ENCODE peak calls at places on chromosomes 12 and 14, in seven cellular contexts. One of them, this sample, is unnamed.
A peak's percentile ranks its signal among the peaks of the same experiment; 100 is the strongest.

GRCh38 chr12:128521981-128522380 is 255.0 kb downstream of the TMEM132C start:
- DNase-seq in lung: no peak
- DNase-seq in left ventricle myocardium inferior: no peak
- DNase-seq in stomach: no peak
- DNase-seq in CD8-positive, alpha-beta memory T cell: no peak
- DNase-seq in astrocyte of the spinal cord: no peak
- DNase-seq in AG09309: no peak
- DNase-seq in this sample: no peak

GRCh38 chr14:64708148-64709004 is 4.2 kb downstream of the PLEKHG3 start:
- DNase-seq in astrocyte of the spinal cord: no peak
- DNase-seq in left ventricle myocardium inferior: no peak
- DNase-seq in AG09309: no peak
- DNase-seq in CD8-positive, alpha-beta memory T cell: no peak
- DNase-seq in lung: no peak
- DNase-seq in stomach: no peak
- DNase-seq in this sample: no peak

GRCh38 chr12:65603428-65604351 is 220.6 kb upstream of the HMGA2 start:
- DNase-seq in left ventricle myocardium inferior: peak; percentile 18
- DNase-seq in lung: peak; percentile 79
- DNase-seq in AG09309: peak; percentile 92
- DNase-seq in astrocyte of the spinal cord: peak; percentile 95
- DNase-seq in CD8-positive, alpha-beta memory T cell: no peak
- DNase-seq in stomach: peak; percentile 45
- DNase-seq in this sample: peak; percentile 70

GRCh38 chr12:69475237-69475984 is 5.2 kb downstream of the FRS2 start:
- DNase-seq in left ventricle myocardium inferior: no peak
- DNase-seq in AG09309: no peak
- DNase-seq in lung: no peak
- DNase-seq in CD8-positive, alpha-beta memory T cell: no peak
- DNase-seq in stomach: no peak
- DNase-seq in astrocyte of the spinal cord: peak; percentile 38
- DNase-seq in this sample: peak; percentile 31

GRCh38 chr14:32594766-32595165 is 265.7 kb downstream of the AKAP6 start:
- DNase-seq in AG09309: peak; percentile 73
- DNase-seq in CD8-positive, alpha-beta memory T cell: no peak
- DNase-seq in lung: no peak
- DNase-seq in stomach: no peak
- DNase-seq in left ventricle myocardium inferior: no peak
- DNase-seq in astrocyte of the spinal cord: peak; percentile 56
- DNase-seq in this sample: peak; percentile 63

GRCh38 chr14:65631040-65631439 is 218.5 kb downstream of the FUT8 start:
- DNase-seq in left ventricle myocardium inferior: no peak
- DNase-seq in AG09309: no peak
- DNase-seq in CD8-positive, alpha-beta memory T cell: no peak
- DNase-seq in astrocyte of the spinal cord: no peak
- DNase-seq in stomach: no peak
- DNase-seq in lung: no peak
- DNase-seq in this sample: no peak

GRCh38 chr14:102544745-102545460 is 35.3 kb upstream of the ANKRD9 start:
- DNase-seq in stomach: peak; percentile 49
- DNase-seq in lung: no peak
- DNase-seq in CD8-positive, alpha-beta memory T cell: no peak
- DNase-seq in left ventricle myocardium inferior: no peak
- DNase-seq in AG09309: no peak
- DNase-seq in astrocyte of the spinal cord: no peak
- DNase-seq in this sample: no peak

GRCh38 chr12:105231396-105231795 is 4.6 kb downstream of the APPL2 start:
- DNase-seq in CD8-positive, alpha-beta memory T cell: no peak
- DNase-seq in astrocyte of the spinal cord: no peak
- DNase-seq in left ventricle myocardium inferior: no peak
- DNase-seq in stomach: no peak
- DNase-seq in lung: no peak
- DNase-seq in AG09309: no peak
- DNase-seq in this sample: no peak

GRCh38 chr12:128840862-128841468 is 12.3 kb upstream of the GLT1D1 start:
- DNase-seq in CD8-positive, alpha-beta memory T cell: no peak
- DNase-seq in stomach: no peak
- DNase-seq in astrocyte of the spinal cord: no peak
- DNase-seq in lung: no peak
- DNase-seq in AG09309: no peak
- DNase-seq in left ventricle myocardium inferior: no peak
- DNase-seq in this sample: no peak

GRCh38 chr14:66802962-66803361 is 295.0 kb downstream of the GPHN start:
- DNase-seq in lung: no peak
- DNase-seq in CD8-positive, alpha-beta memory T cell: no peak
- DNase-seq in AG09309: no peak
- DNase-seq in stomach: no peak
- DNase-seq in astrocyte of the spinal cord: no peak
- DNase-seq in left ventricle myocardium inferior: no peak
- DNase-seq in this sample: no peak

GRCh38 chr12:81888341-81888740 is 129.2 kb upstream of the PPFIA2 start:
- DNase-seq in lung: no peak
- DNase-seq in left ventricle myocardium inferior: no peak
- DNase-seq in AG09309: no peak
- DNase-seq in stomach: no peak
- DNase-seq in CD8-positive, alpha-beta memory T cell: no peak
- DNase-seq in astrocyte of the spinal cord: peak; percentile 71
- DNase-seq in this sample: no peak

GRCh38 chr12:123258593-123258992 is 13.1 kb downstream of the CDK2AP1 start:
- DNase-seq in CD8-positive, alpha-beta memory T cell: no peak
- DNase-seq in stomach: no peak
- DNase-seq in AG09309: no peak
- DNase-seq in lung: no peak
- DNase-seq in astrocyte of the spinal cord: no peak
- DNase-seq in left ventricle myocardium inferior: no peak
- DNase-seq in this sample: no peak

GRCh38 chr12:2457215-2458112 is 337.3 kb upstream of the FKBP4 start:
- DNase-seq in AG09309: no peak
- DNase-seq in lung: no peak
- DNase-seq in stomach: no peak
- DNase-seq in astrocyte of the spinal cord: no peak
- DNase-seq in CD8-positive, alpha-beta memory T cell: no peak
- DNase-seq in left ventricle myocardium inferior: no peak
- DNase-seq in this sample: no peak

GRCh38 chr12:7162691-7163114 is 26.8 kb upstream of the PEX5 start:
- DNase-seq in astrocyte of the spinal cord: no peak
- DNase-seq in left ventricle myocardium inferior: no peak
- DNase-seq in lung: peak; percentile 52
- DNase-seq in stomach: peak; percentile 50
- DNase-seq in AG09309: no peak
- DNase-seq in CD8-positive, alpha-beta memory T cell: no peak
- DNase-seq in this sample: no peak

GRCh38 chr14:75711796-75712211 is 50.8 kb downstream of the TTLL5 start:
- DNase-seq in left ventricle myocardium inferior: peak; percentile 58
- DNase-seq in astrocyte of the spinal cord: peak; percentile 93
- DNase-seq in AG09309: peak; percentile 55
- DNase-seq in CD8-positive, alpha-beta memory T cell: no peak
- DNase-seq in lung: peak; percentile 72
- DNase-seq in stomach: peak; percentile 67
- DNase-seq in this sample: no peak

GRCh38 chr12:6450091-6450868 is 1.6 kb upstream of the TAPBPL start:
- DNase-seq in AG09309: no peak
- DNase-seq in CD8-positive, alpha-beta memory T cell: no peak
- DNase-seq in left ventricle myocardium inferior: no peak
- DNase-seq in stomach: no peak
- DNase-seq in astrocyte of the spinal cord: no peak
- DNase-seq in lung: no peak
- DNase-seq in this sample: no peak

GRCh38 chr14:54207075-54207474 is 189.7 kb upstream of the CDKN3 start:
- DNase-seq in CD8-positive, alpha-beta memory T cell: no peak
- DNase-seq in left ventricle myocardium inferior: no peak
- DNase-seq in stomach: no peak
- DNase-seq in AG09309: no peak
- DNase-seq in lung: no peak
- DNase-seq in astrocyte of the spinal cord: peak; percentile 49
- DNase-seq in this sample: no peak

GRCh38 chr12:11621797-11622423 is 27.6 kb upstream of the ETV6 start:
- DNase-seq in lung: no peak
- DNase-seq in astrocyte of the spinal cord: no peak
- DNase-seq in AG09309: no peak
- DNase-seq in left ventricle myocardium inferior: no peak
- DNase-seq in stomach: no peak
- DNase-seq in CD8-positive, alpha-beta memory T cell: peak; percentile 63
- DNase-seq in this sample: no peak

GRCh38 chr12:958449-959123 is 9.1 kb upstream of the RAD52 start:
- DNase-seq in AG09309: no peak
- DNase-seq in lung: no peak
- DNase-seq in left ventricle myocardium inferior: no peak
- DNase-seq in stomach: peak; percentile 4
- DNase-seq in astrocyte of the spinal cord: peak; percentile 22
- DNase-seq in CD8-positive, alpha-beta memory T cell: no peak
- DNase-seq in this sample: no peak

GRCh38 chr14:49863483-49864262 is 11.1 kb upstream of the NEMF start:
- DNase-seq in left ventricle myocardium inferior: no peak
- DNase-seq in AG09309: no peak
- DNase-seq in astrocyte of the spinal cord: peak; percentile 12
- DNase-seq in lung: no peak
- DNase-seq in CD8-positive, alpha-beta memory T cell: no peak
- DNase-seq in stomach: no peak
- DNase-seq in this sample: no peak

GRCh38 chr12:130965214-130965613 is 11.5 kb downstream of the ADGRD1 start:
- DNase-seq in stomach: no peak
- DNase-seq in left ventricle myocardium inferior: no peak
- DNase-seq in CD8-positive, alpha-beta memory T cell: no peak
- DNase-seq in lung: no peak
- DNase-seq in AG09309: no peak
- DNase-seq in astrocyte of the spinal cord: no peak
- DNase-seq in this sample: no peak

GRCh38 chr14:32121948-32122347 is 44.8 kb downstream of the ARHGAP5 start:
- DNase-seq in AG09309: peak; percentile 27
- DNase-seq in left ventricle myocardium inferior: no peak
- DNase-seq in CD8-positive, alpha-beta memory T cell: no peak
- DNase-seq in stomach: no peak
- DNase-seq in lung: no peak
- DNase-seq in astrocyte of the spinal cord: no peak
- DNase-seq in this sample: peak; percentile 61

GRCh38 chr12:132251741-132252490 is 77.5 kb downstream of the GALNT9 start:
- DNase-seq in astrocyte of the spinal cord: no peak
- DNase-seq in left ventricle myocardium inferior: no peak
- DNase-seq in AG09309: no peak
- DNase-seq in stomach: no peak
- DNase-seq in CD8-positive, alpha-beta memory T cell: peak; percentile 21
- DNase-seq in lung: no peak
- DNase-seq in this sample: no peak

GRCh38 chr12:27142102-27142721 is 59.8 kb upstream of the C12orf71 start:
- DNase-seq in stomach: peak; percentile 68
- DNase-seq in CD8-positive, alpha-beta memory T cell: peak; percentile 56
- DNase-seq in lung: peak; percentile 67
- DNase-seq in left ventricle myocardium inferior: no peak
- DNase-seq in AG09309: peak; percentile 43
- DNase-seq in astrocyte of the spinal cord: peak; percentile 77
- DNase-seq in this sample: peak; percentile 83

GRCh38 chr12:27140478-27140969 is 58.1 kb upstream of the C12orf71 start:
- DNase-seq in lung: no peak
- DNase-seq in stomach: no peak
- DNase-seq in left ventricle myocardium inferior: no peak
- DNase-seq in astrocyte of the spinal cord: no peak
- DNase-seq in AG09309: no peak
- DNase-seq in CD8-positive, alpha-beta memory T cell: no peak
- DNase-seq in this sample: no peak

GRCh38 chr12:27148791-27149190 is 66.4 kb upstream of the C12orf71 start:
- DNase-seq in astrocyte of the spinal cord: no peak
- DNase-seq in lung: no peak
- DNase-seq in stomach: no peak
- DNase-seq in CD8-positive, alpha-beta memory T cell: no peak
- DNase-seq in left ventricle myocardium inferior: no peak
- DNase-seq in AG09309: no peak
- DNase-seq in this sample: no peak

GRCh38 chr12:27148373-27148772 is 66.0 kb upstream of the C12orf71 start:
- DNase-seq in CD8-positive, alpha-beta memory T cell: no peak
- DNase-seq in AG09309: no peak
- DNase-seq in lung: no peak
- DNase-seq in left ventricle myocardium inferior: no peak
- DNase-seq in astrocyte of the spinal cord: no peak
- DNase-seq in stomach: no peak
- DNase-seq in this sample: no peak

GRCh38 chr12:27143676-27144075 is 61.3 kb upstream of the C12orf71 start:
- DNase-seq in astrocyte of the spinal cord: peak; percentile 8
- DNase-seq in lung: no peak
- DNase-seq in stomach: no peak
- DNase-seq in left ventricle myocardium inferior: no peak
- DNase-seq in CD8-positive, alpha-beta memory T cell: no peak
- DNase-seq in AG09309: no peak
- DNase-seq in this sample: no peak
- H3K4me3 ChIP-seq in astrocyte of the spinal cord: no peak overlapping the region
- H3K4me3 ChIP-seq in lung: no peak overlapping the region
- H3K4me3 ChIP-seq in stomach: no peak overlapping the region
- H3K4me3 ChIP-seq in left ventricle myocardium inferior: peak overlapping the region; percentile 3
- H3K4me3 ChIP-seq in CD8-positive, alpha-beta memory T cell: no peak overlapping the region
- H3K4me3 ChIP-seq in AG09309: no peak overlapping the region
- H3K4me3 ChIP-seq in this sample: no peak overlapping the region

GRCh38 chr14:77125275-77126073 is 16.1 kb downstream of the ZDHHC22 start:
- DNase-seq in stomach: no peak
- DNase-seq in left ventricle myocardium inferior: no peak
- DNase-seq in astrocyte of the spinal cord: no peak
- DNase-seq in AG09309: no peak
- DNase-seq in CD8-positive, alpha-beta memory T cell: no peak
- DNase-seq in lung: no peak
- DNase-seq in this sample: no peak
- H3K4me3 ChIP-seq in stomach: peak overlapping the region; percentile 57
- H3K4me3 ChIP-seq in left ventricle myocardium inferior: peak overlapping the region; percentile 66
- H3K4me3 ChIP-seq in astrocyte of the spinal cord: no peak overlapping the region
- H3K4me3 ChIP-seq in AG09309: no peak overlapping the region
- H3K4me3 ChIP-seq in CD8-positive, alpha-beta memory T cell: peak overlapping the region; percentile 84
- H3K4me3 ChIP-seq in lung: no peak overlapping the region
- H3K4me3 ChIP-seq in this sample: no peak overlapping the region

GRCh38 chr12:71581206-71581605 is 82.4 kb downstream of the ZFC3H1 start:
- DNase-seq in left ventricle myocardium inferior: no peak
- DNase-seq in AG09309: no peak
- DNase-seq in CD8-positive, alpha-beta memory T cell: no peak
- DNase-seq in lung: no peak
- DNase-seq in stomach: no peak
- DNase-seq in astrocyte of the spinal cord: no peak
- DNase-seq in this sample: no peak
- H3K4me3 ChIP-seq in left ventricle myocardium inferior: no peak overlapping the region
- H3K4me3 ChIP-seq in AG09309: no peak overlapping the region
- H3K4me3 ChIP-seq in CD8-positive, alpha-beta memory T cell: no peak overlapping the region
- H3K4me3 ChIP-seq in lung: no peak overlapping the region
- H3K4me3 ChIP-seq in stomach: no peak overlapping the region
- H3K4me3 ChIP-seq in astrocyte of the spinal cord: no peak overlapping the region
- H3K4me3 ChIP-seq in this sample: no peak overlapping the region

DNA sequence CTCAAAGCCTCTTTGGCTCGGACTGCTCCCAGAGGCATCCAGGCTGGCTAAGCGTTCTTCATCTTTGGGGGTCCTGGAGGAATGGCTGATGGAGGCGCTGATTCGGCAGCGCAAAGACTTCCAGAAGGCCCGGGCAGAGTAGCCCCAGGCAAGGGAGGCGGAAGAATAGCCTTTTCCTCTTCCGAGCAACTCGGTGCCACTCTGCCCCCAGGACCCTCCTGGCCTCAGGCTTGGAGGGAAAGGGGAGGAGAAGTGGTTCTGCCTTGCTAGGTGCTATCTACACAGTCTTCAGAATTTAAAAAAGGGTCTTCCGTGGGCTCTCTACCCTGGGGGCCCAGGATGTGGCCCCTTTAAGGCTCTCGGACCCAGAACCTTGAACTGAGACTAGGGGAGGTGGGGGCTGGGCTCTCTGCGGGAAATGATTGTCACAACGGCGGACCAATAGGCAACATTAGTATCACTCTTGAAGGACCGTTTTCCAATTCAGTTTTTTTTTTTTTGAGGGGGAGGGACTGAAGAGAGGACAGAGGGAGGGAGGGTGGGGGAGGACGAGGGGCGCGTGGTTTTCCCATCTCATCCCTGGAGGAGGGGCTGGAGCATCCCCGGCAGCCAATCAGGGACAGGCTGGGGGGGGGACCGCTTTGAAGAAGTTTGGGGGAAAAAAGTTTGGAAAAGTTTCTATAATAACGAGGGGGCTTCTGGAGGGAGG is at the start of gene NFATC4:
- DNase-seq in astrocyte of the spinal cord: peak; percentile 94
- DNase-seq in stomach: peak; percentile 70
- DNase-seq in CD8-positive, alpha-beta memory T cell: no peak
- DNase-seq in lung: peak; percentile 76
- DNase-seq in AG09309: peak; percentile 93
- DNase-seq in left ventricle myocardium inferior: peak; percentile 75
- DNase-seq in this sample: peak; percentile 96
- H3K4me3 ChIP-seq in astrocyte of the spinal cord: peak within 1 kb of the TSS; percentile 94
- H3K4me3 ChIP-seq in stomach: peak within 1 kb of the TSS; percentile 71
- H3K4me3 ChIP-seq in CD8-positive, alpha-beta memory T cell: peak within 1 kb of the TSS; percentile 28
- H3K4me3 ChIP-seq in lung: peak within 1 kb of the TSS; percentile 33
- H3K4me3 ChIP-seq in AG09309: peak within 1 kb of the TSS; percentile 100
- H3K4me3 ChIP-seq in left ventricle myocardium inferior: peak within 1 kb of the TSS; percentile 70
- H3K4me3 ChIP-seq in this sample: peak within 1 kb of the TSS; percentile 94

This sample was measured in HFF-Myc.